ENCODE peak calls at places on chromosome 14, in seven cellular contexts. One of them, this sample, is unnamed.

GRCh38 chr14:105420141-105420975 is 731 bp downstream of the MTA1 start:
- DNase-seq in fibroblast of gingiva: no peak
- DNase-seq in NCI-H1092: no peak
- DNase-seq in lung microvascular endothelial cell: no peak
- DNase-seq in lower leg skin: no peak
- DNase-seq in dermis microvascular lymphatic vessel endothelial cell: no peak
- DNase-seq in H9: no peak
- DNase-seq in this sample: no peak

GRCh38 chr14:103273145-103273846 is 60.7 kb upstream of the EIF5 start:
- DNase-seq in fibroblast of gingiva: no peak
- DNase-seq in NCI-H1092: no peak
- DNase-seq in lung microvascular endothelial cell: no peak
- DNase-seq in lower leg skin: peak
- DNase-seq in dermis microvascular lymphatic vessel endothelial cell: no peak
- DNase-seq in H9: no peak
- DNase-seq in this sample: no peak

GRCh38 chr14:65164825-65165135 is 62.5 kb upstream of the MAX start:
- DNase-seq in fibroblast of gingiva: no peak
- DNase-seq in NCI-H1092: no peak
- DNase-seq in lung microvascular endothelial cell: no peak
- DNase-seq in lower leg skin: no peak
- DNase-seq in dermis microvascular lymphatic vessel endothelial cell: no peak
- DNase-seq in H9: no peak
- DNase-seq in this sample: no peak

GRCh38 chr14:31439554-31439953 is 17.8 kb downstream of the DTD2 start:
- DNase-seq in fibroblast of gingiva: no peak
- DNase-seq in NCI-H1092: no peak
- DNase-seq in lung microvascular endothelial cell: no peak
- DNase-seq in lower leg skin: no peak
- DNase-seq in dermis microvascular lymphatic vessel endothelial cell: no peak
- DNase-seq in H9: no peak
- DNase-seq in this sample: no peak

GRCh38 chr14:70640938-70641547 is 673 bp upstream of the TTC9 start:
- DNase-seq in fibroblast of gingiva: no peak
- DNase-seq in NCI-H1092: peak
- DNase-seq in lung microvascular endothelial cell: peak
- DNase-seq in lower leg skin: no peak
- DNase-seq in dermis microvascular lymphatic vessel endothelial cell: peak
- DNase-seq in H9: peak
- DNase-seq in this sample: no peak

GRCh38 chr14:32808574-32809098 is 130.0 kb upstream of the NPAS3 start:
- DNase-seq in fibroblast of gingiva: peak
- DNase-seq in NCI-H1092: peak
- DNase-seq in lung microvascular endothelial cell: peak
- DNase-seq in lower leg skin: no peak
- DNase-seq in dermis microvascular lymphatic vessel endothelial cell: peak
- DNase-seq in H9: no peak
- DNase-seq in this sample: no peak

GRCh38 chr14:101903111-101903561 is 61.2 kb upstream of the DYNC1H1 start:
- DNase-seq in fibroblast of gingiva: no peak
- DNase-seq in NCI-H1092: no peak
- DNase-seq in lung microvascular endothelial cell: no peak
- DNase-seq in lower leg skin: no peak
- DNase-seq in dermis microvascular lymphatic vessel endothelial cell: no peak
- DNase-seq in H9: no peak
- DNase-seq in this sample: no peak

GRCh38 chr14:38951451-38951850 is 151.6 kb downstream of the SEC23A start:
- DNase-seq in fibroblast of gingiva: peak
- DNase-seq in NCI-H1092: no peak
- DNase-seq in lung microvascular endothelial cell: no peak
- DNase-seq in lower leg skin: no peak
- DNase-seq in dermis microvascular lymphatic vessel endothelial cell: peak
- DNase-seq in H9: no peak
- DNase-seq in this sample: no peak

GRCh38 chr14:64998455-64998931 is 11.8 kb downstream of the FNTB start:
- DNase-seq in fibroblast of gingiva: no peak
- DNase-seq in NCI-H1092: no peak
- DNase-seq in lung microvascular endothelial cell: no peak
- DNase-seq in lower leg skin: no peak
- DNase-seq in dermis microvascular lymphatic vessel endothelial cell: no peak
- DNase-seq in H9: no peak
- DNase-seq in this sample: no peak

GRCh38 chr14:43625294-43625693 is 881.8 kb downstream of the FSCB start:
- DNase-seq in fibroblast of gingiva: no peak
- DNase-seq in NCI-H1092: no peak
- DNase-seq in lung microvascular endothelial cell: no peak
- DNase-seq in lower leg skin: no peak
- DNase-seq in dermis microvascular lymphatic vessel endothelial cell: no peak
- DNase-seq in H9: no peak
- DNase-seq in this sample: no peak

GRCh38 chr14:71694888-71695505 is 237.2 kb upstream of the RGS6 start:
- DNase-seq in fibroblast of gingiva: no peak
- DNase-seq in NCI-H1092: no peak
- DNase-seq in lung microvascular endothelial cell: no peak
- DNase-seq in lower leg skin: no peak
- DNase-seq in dermis microvascular lymphatic vessel endothelial cell: no peak
- DNase-seq in H9: no peak
- DNase-seq in this sample: no peak

GRCh38 chr14:99792551-99793212 is 531 bp upstream of the EML1 start:
- DNase-seq in fibroblast of gingiva: peak
- DNase-seq in NCI-H1092: no peak
- DNase-seq in lung microvascular endothelial cell: peak
- DNase-seq in lower leg skin: peak
- DNase-seq in dermis microvascular lymphatic vessel endothelial cell: peak
- DNase-seq in H9: no peak
- DNase-seq in this sample: no peak

GRCh38 chr14:54366726-54367707 is 29.8 kb upstream of the CDKN3 start:
- DNase-seq in fibroblast of gingiva: peak
- DNase-seq in NCI-H1092: peak
- DNase-seq in lung microvascular endothelial cell: peak
- DNase-seq in lower leg skin: no peak
- DNase-seq in dermis microvascular lymphatic vessel endothelial cell: peak
- DNase-seq in H9: peak
- DNase-seq in this sample: peak

This sample was measured in DMS 273 treated with DMSO at 0.1 percent for 48 hours.